ENCODE peak calls at places on chromosomes 5 and 9, in four cellular contexts. N is NCI-H1436 treated with DMSO at 0.1 percent for 48 hours; H is GM10248; T is CD4-positive, alpha-beta T cell. C is an unnamed sample.

GRCh38 chr5:119453045-119453383 is 717 bp downstream of the HSD17B4 start:
- DNase-seq in N (no peak), H (no peak), T (no peak), C (peak; percentile 28)

GRCh38 chr5:121273818-121274433 is 577.8 kb upstream of the FTMT start:
- DNase-seq in N (no peak), H (no peak), T (no peak), C (no peak)

GRCh38 chr9:91163773-91164471 is 197.8 kb downstream of the AUH start:
- DNase-seq in N (no peak), H (no peak), T (no peak), C (no peak)

GRCh38 chr5:167295686-167296015 is 995.8 kb upstream of the WWC1 start:
- DNase-seq in N (no peak), H (no peak), T (no peak), C (no peak)

GRCh38 chr5:59158165-59158564 is 575.3 kb downstream of the RAB3C start:
- DNase-seq in N (no peak), H (no peak), T (no peak), C (no peak)

GRCh38 chr9:120702075-120702474 is 12.2 kb downstream of the MEGF9 start:
- DNase-seq in N (no peak), H (no peak), T (no peak), C (no peak)

GRCh38 chr9:75467141-75467540 is 378.8 kb downstream of the OSTF1 start:
- DNase-seq in N (no peak), H (no peak), T (no peak), C (no peak)

GRCh38 chr5:137498301-137498735 is 808 bp downstream of the SPOCK1 start:
- DNase-seq in N (no peak), H (no peak), T (no peak), C (peak; percentile 32)

GRCh38 chr5:125410501-125411162 is 664.2 kb upstream of the ZNF608 start:
- DNase-seq in N (peak; percentile 84), H (no peak), T (no peak), C (no peak)

GRCh38 chr5:150301170-150301505 is 1.6 kb downstream of the ARSI start:
- DNase-seq in N (no peak), H (no peak), T (no peak), C (no peak)

C was measured in GM13977.